ENCODE peak calls at places on chromosomes 3 and 15, in seven cellular contexts. Q is cardiac muscle cell; F is upper lobe of right lung; G is CD4-positive, alpha-beta T cell; K is stomach; R is neuronal stem cell; T is ovary. O is an unnamed sample. For H3K9me3, the result is how much of the 10 kb centered on the place peaks cover.

GRCh38 chr3:17761563-17761962 is 19.1 kb upstream of the TBC1D5 start:
- DNase-seq in T (no peak), R (no peak), Q (no peak), F (no peak), K (no peak), G (no peak), O (no peak)

GRCh38 chr15:50552238-50552637 is 5.8 kb upstream of the USP50 start:
- DNase-seq in Q (no peak), R (no peak), F (no peak), K (no peak), T (no peak), G (no peak), O (no peak)

GRCh38 chr3:5376761-5377160 is 189.3 kb downstream of the EDEM1 start:
- DNase-seq in F (no peak), G (no peak), Q (no peak), T (no peak), R (no peak), K (peak), O (no peak)

GRCh38 chr15:56805466-56806146 is 72.3 kb upstream of the ZNF280D start:
- DNase-seq in K (no peak), F (no peak), T (peak), Q (no peak), R (no peak), G (no peak), O (peak)

GRCh38 chr3:124557433-124558232 is 172.6 kb upstream of the UMPS start:
- DNase-seq in Q (no peak), K (peak), F (no peak), G (no peak), T (no peak), R (no peak), O (no peak)

GRCh38 chr3:52021869-52022268 is 26.2 kb upstream of the RPL29 start:
- DNase-seq in F (peak), Q (peak), G (no peak), K (no peak), T (no peak), R (no peak), O (no peak)

GRCh38 chr3:25150199-25150598 is 277.9 kb upstream of the RARB start:
- DNase-seq in K (no peak), Q (no peak), G (no peak), T (no peak), R (no peak), F (no peak), O (no peak)

GRCh38 chr3:81452406-81452805 is 309.0 kb downstream of the GBE1 start:
- DNase-seq in K (no peak), G (no peak), Q (no peak), T (no peak), F (no peak), R (no peak), O (no peak)

GRCh38 chr15:78212008-78212407 is 22.4 kb downstream of the ACSBG1 start:
- DNase-seq in Q (no peak), G (no peak), T (no peak), R (no peak), K (peak), F (no peak), O (no peak)

GRCh38 chr15:79522656-79523055 is 90.5 kb downstream of the MINAR1 start:
- DNase-seq in Q (no peak), F (no peak), K (no peak), T (no peak), G (no peak), R (no peak), O (peak)

GRCh38 chr15:42149493-42150245 is 6.8 kb downstream of the PLA2G4F start:
- DNase-seq in R (no peak), Q (no peak), T (no peak), G (no peak), F (peak), K (peak), O (no peak)

GRCh38 chr15:64574220-64574994 is 114.0 kb downstream of the ZNF609 start:
- DNase-seq in T (no peak), K (no peak), R (no peak), G (no peak), F (no peak), Q (no peak), O (no peak)

GRCh38 chr15:25183581-25184330 is 229.0 kb downstream of the SNRPN start:
- DNase-seq in F (peak), Q (no peak), R (no peak), K (no peak), T (no peak), G (no peak), O (no peak)
- H3K9me3 ChIP-seq in F (under half), Q (under half), R (half or more), K (half or more), T (under half), G (under half), O (under half)

GRCh38 chr3:48269592-48269991 is 28.7 kb downstream of the ZNF589 start:
- DNase-seq in T (no peak), F (no peak), K (no peak), R (no peak), Q (no peak), G (no peak), O (no peak)
- H3K9me3 ChIP-seq in T (under half), F (under half), K (under half), R (under half), Q (under half), G (under half), O (under half)

DNA sequence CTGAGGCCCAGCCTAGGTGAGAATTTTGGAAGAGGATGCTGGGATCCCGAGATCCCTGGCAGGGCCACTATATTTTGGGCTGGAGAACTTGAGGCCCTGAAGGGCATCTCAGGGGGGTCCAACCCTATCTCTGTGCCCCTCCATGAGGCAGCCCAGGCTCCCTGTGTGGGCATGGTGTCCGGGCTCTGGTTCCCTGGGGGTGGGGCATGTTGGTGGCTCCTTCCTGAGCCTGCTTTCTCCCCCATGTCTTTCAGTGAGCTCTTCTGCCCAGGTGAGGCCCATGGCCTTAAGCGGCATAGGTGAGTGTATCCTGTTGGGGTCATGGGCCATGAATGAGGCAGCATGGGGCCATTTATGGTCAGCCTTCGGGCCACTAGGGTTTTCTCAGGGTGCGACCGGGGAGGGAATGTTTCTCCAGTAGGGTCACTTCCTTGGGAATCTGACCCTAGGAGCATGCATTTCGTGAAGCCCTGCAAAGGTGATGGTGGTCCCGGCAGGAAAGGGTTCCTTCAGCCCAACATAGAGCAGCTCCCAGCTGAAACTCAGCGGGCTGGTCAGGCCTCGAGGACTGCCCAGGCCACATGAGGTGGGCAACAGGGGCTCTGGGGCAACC is 191.3 kb downstream of the UBE3A start:
- DNase-seq in F (no peak), Q (no peak), T (peak), R (no peak), G (no peak), K (peak), O (no peak)
- H3K9me3 ChIP-seq in F (under half), Q (under half), T (under half), R (under half), G (under half), K (half or more), O (under half)

DNA sequence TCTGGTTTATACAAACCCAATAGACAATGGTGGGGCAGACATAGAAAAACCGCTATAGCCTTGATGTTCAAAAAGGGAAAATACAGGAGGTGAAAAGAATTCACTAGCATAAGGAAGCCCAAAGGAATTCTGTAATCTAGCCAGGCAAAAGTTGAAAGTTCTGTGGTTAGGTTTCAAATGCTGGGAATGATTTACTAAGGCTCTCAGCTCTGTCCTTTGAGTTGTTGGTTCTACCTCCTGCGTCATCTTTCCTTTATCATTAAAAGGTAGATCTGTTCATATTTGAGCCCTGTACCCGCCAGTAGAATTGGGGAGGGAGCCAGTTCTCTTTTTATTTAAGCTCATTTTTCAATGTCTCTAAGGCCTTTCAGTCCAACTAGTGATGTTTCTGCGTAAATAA is 866.5 kb downstream of the IGSF11 start:
- DNase-seq in F (no peak), T (no peak), G (no peak), R (no peak), Q (no peak), K (no peak), O (no peak)
- H3K9me3 ChIP-seq in F (under half), T (under half), G (under half), R (under half), Q (under half), K (under half), O (under half)